ENCODE peak calls at places on chromosomes 5 and 9, in four cellular contexts. K, J, F and Y are unnamed samples.
A peak's percentile ranks its signal among the peaks of the same experiment; 100 is the strongest.

GRCh38 chr9:136853596-136854112 is 1.5 kb downstream of the MAMDC4 start:
- DNase-seq in K (no peak), F (peak; percentile 54), J (no peak), Y (no peak)

GRCh38 chr9:110189001-110189400 is 19.0 kb downstream of the C9orf152 start:
- DNase-seq in F (no peak), K (no peak), J (no peak), Y (no peak)

GRCh38 chr9:133888048-133888778 is 103.9 kb downstream of the VAV2 start:
- DNase-seq in F (no peak), K (no peak), J (no peak), Y (no peak)

GRCh38 chr5:155144956-155145355 is 131.4 kb downstream of the KIF4B start:
- DNase-seq in K (no peak), J (no peak), F (no peak), Y (no peak)

GRCh38 chr5:40383719-40384651 is 295.7 kb upstream of the PTGER4 start:
- DNase-seq in F (no peak), K (no peak), J (peak; percentile 80), Y (no peak)

GRCh38 chr5:137629646-137630045 is 106.2 kb downstream of the KLHL3 start:
- DNase-seq in F (no peak), J (no peak), K (peak; percentile 42), Y (no peak)

GRCh38 chr9:14175778-14176177 is 138.2 kb downstream of the NFIB start:
- DNase-seq in F (no peak), K (no peak), J (no peak), Y (no peak)

GRCh38 chr9:95985656-95986055 is 110.2 kb downstream of the ERCC6L2 start:
- DNase-seq in J (no peak), F (no peak), K (no peak), Y (no peak)

GRCh38 chr5:131382407-131383395 is 118.8 kb downstream of the CDC42SE2 start:
- DNase-seq in K (peak; percentile 44), J (no peak), F (no peak), Y (no peak)

GRCh38 chr9:79569814-79570448 is 1.8 kb upstream of the TLE4 start:
- DNase-seq in J (no peak), K (no peak), F (no peak), Y (no peak)

GRCh38 chr5:103424008-103424407 is 138.6 kb downstream of the NUDT12 start:
- DNase-seq in F (no peak), K (peak; percentile 41), J (peak; percentile 56), Y (no peak)

GRCh38 chr5:79456890-79457583 is 56.9 kb downstream of the HOMER1 start:
- DNase-seq in J (no peak), K (no peak), F (no peak), Y (no peak)

GRCh38 chr5:92380069-92380770 is 997.1 kb upstream of the ARRDC3 start:
- DNase-seq in F (no peak), J (no peak), K (peak; percentile 26), Y (no peak)

GRCh38 chr9:100554935-100555401 is 22.9 kb upstream of the CAVIN4 start:
- DNase-seq in J (no peak), K (peak; percentile 59), F (no peak), Y (no peak)

GRCh38 chr5:76724871-76725270 is 8.9 kb downstream of the F2R start:
- DNase-seq in J (peak; percentile 80), K (peak; percentile 68), F (no peak), Y (no peak)

GRCh38 chr5:38538161-38538560 is 18.3 kb downstream of the LIFR start:
- DNase-seq in F (no peak), J (peak; percentile 70), K (no peak), Y (no peak)

GRCh38 chr9:14251146-14252071 is 62.5 kb downstream of the NFIB start:
- DNase-seq in K (peak; percentile 87), F (peak; percentile 92), J (peak; percentile 88), Y (peak; percentile 41)

GRCh38 chr9:36213989-36214388 is 23.3 kb downstream of the CLTA start:
- DNase-seq in K (no peak), J (no peak), F (no peak), Y (no peak)

GRCh38 chr5:96714450-96714849 is 52.3 kb downstream of the CAST start:
- DNase-seq in F (no peak), K (no peak), J (no peak), Y (no peak)

GRCh38 chr5:167011196-167011595 is 1280.2 kb upstream of the WWC1 start:
- DNase-seq in J (no peak), K (no peak), F (no peak), Y (no peak)

GRCh38 chr5:134554319-134555222 is 29.1 kb downstream of the JADE2 start:
- DNase-seq in F (peak; percentile 75), J (no peak), K (peak; percentile 64), Y (no peak)

GRCh38 chr5:56705217-56705616 is 110.1 kb upstream of the MAP3K1 start:
- DNase-seq in K (no peak), J (no peak), F (no peak), Y (no peak)

GRCh38 chr5:143314664-143315063 is 88.8 kb downstream of the NR3C1 start:
- DNase-seq in F (no peak), J (no peak), K (peak; percentile 84), Y (no peak)

GRCh38 chr9:115456515-115456914 is 338.6 kb upstream of the TNC start:
- DNase-seq in J (no peak), K (no peak), F (no peak), Y (no peak)

GRCh38 chr5:96844476-96844990 is 31.8 kb upstream of the ERAP2 start:
- DNase-seq in J (no peak), K (peak; percentile 28), F (no peak), Y (no peak)

GRCh38 chr9:120876842-120877240 is at the start of gene PHF19:
- DNase-seq in K (peak; percentile 39), J (no peak), F (peak; percentile 70), Y (no peak)

GRCh38 chr5:169374761-169375160 is 73.8 kb upstream of the SLIT3 start:
- DNase-seq in K (no peak), F (no peak), J (no peak), Y (no peak)

GRCh38 chr5:72476265-72476664 is 30.9 kb downstream of the ZNF366 start:
- DNase-seq in K (no peak), J (no peak), F (no peak), Y (no peak)

GRCh38 chr5:135843571-135844337 is 9.3 kb downstream of the SLC25A48 start:
- DNase-seq in F (no peak), J (no peak), K (no peak), Y (no peak)

GRCh38 chr9:72292874-72293607 is 72.0 kb downstream of the ZFAND5 start:
- DNase-seq in J (no peak), K (peak; percentile 73), F (no peak), Y (no peak)

GRCh38 chr9:132673355-132673754 is 3.1 kb downstream of the GTF3C4 start:
- DNase-seq in K (peak; percentile 41), J (no peak), F (no peak), Y (no peak)

GRCh38 chr5:81052325-81052724 is 92.2 kb downstream of the RASGRF2 start:
- DNase-seq in K (no peak), F (no peak), J (no peak), Y (no peak)
- TF ChIP-seq CTCF in K (no peak), F (no peak), J (no peak), Y (no peak)

DNA sequence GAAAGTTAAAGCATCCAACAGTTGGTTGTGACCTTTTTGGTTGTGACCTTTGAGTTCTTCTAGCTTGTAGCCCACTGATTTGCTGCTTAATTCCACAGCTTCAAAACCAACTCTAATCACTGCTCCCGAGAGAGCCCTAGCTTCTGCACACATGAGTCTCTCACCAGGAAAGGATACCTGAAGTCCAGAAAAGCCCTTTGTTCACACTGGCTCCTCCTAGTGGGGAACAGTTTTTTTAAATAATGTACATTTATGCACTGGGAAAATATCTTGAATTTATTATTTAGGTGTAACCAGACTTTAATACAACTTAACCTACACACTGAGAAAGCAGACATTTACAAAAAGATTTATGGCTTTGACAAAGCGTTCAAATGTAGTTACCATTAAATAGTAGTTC is 120.2 kb upstream of the CCDC152 start:
- DNase-seq in F (no peak), K (no peak), J (no peak), Y (no peak)
- TF ChIP-seq CTCF in F (no peak), K (peak; percentile 37), J (peak; percentile 58), Y (no peak)

GRCh38 chr9:105539452-105539851 is 18.5 kb upstream of the FKTN start:
- DNase-seq in K (no peak), F (no peak), J (no peak), Y (no peak)
- TF ChIP-seq CTCF in K (no peak), F (no peak), J (no peak), Y (no peak)

GRCh38 chr5:90709323-90710148 is 150.9 kb downstream of the ADGRV1 start:
- DNase-seq in K (peak; percentile 54), F (no peak), J (no peak), Y (no peak)
- TF ChIP-seq CTCF in K (peak; percentile 88), F (peak; percentile 59), J (peak; percentile 95), Y (no peak)

GRCh38 chr5:141680178-141680577 is 1.9 kb downstream of the ARAP3 start:
- DNase-seq in J (no peak), F (no peak), K (no peak), Y (no peak)

GRCh38 chr5:141681295-141681694 is 735 bp downstream of the ARAP3 start:
- DNase-seq in F (no peak), J (no peak), K (no peak), Y (no peak)

GRCh38 chr5:141680751-141681201 is 1.3 kb downstream of the ARAP3 start:
- DNase-seq in F (no peak), K (no peak), J (no peak), Y (no peak)

GRCh38 chr5:141674747-141675146 is 7.3 kb downstream of the ARAP3 start:
- DNase-seq in K (no peak), F (no peak), J (no peak), Y (no peak)

GRCh38 chr5:141677415-141677814 is 4.6 kb downstream of the ARAP3 start:
- DNase-seq in K (no peak), J (no peak), F (no peak), Y (no peak)
- TF ChIP-seq CTCF in K (peak; percentile 44), J (peak; percentile 35), F (no peak), Y (no peak)

GRCh38 chr5:10690460-10690859 is 70.6 kb downstream of the DAP start:
- DNase-seq in K (peak; percentile 48), F (no peak), J (no peak), Y (no peak)

GRCh38 chr5:10688651-10689171 is 72.3 kb downstream of the DAP start:
- DNase-seq in K (no peak), J (no peak), F (no peak), Y (no peak)

GRCh38 chr5:10686890-10687289 is 74.1 kb downstream of the DAP start:
- DNase-seq in K (no peak), F (no peak), J (no peak), Y (no peak)

GRCh38 chr5:10691826-10692785 is 68.9 kb downstream of the DAP start:
- DNase-seq in K (peak; percentile 61), J (no peak), F (no peak), Y (no peak)

GRCh38 chr5:10689391-10690081 is 71.5 kb downstream of the DAP start:
- DNase-seq in J (no peak), F (no peak), K (no peak), Y (no peak)
- TF ChIP-seq CTCF in J (peak; percentile 58), F (peak; percentile 16), K (peak; percentile 31), Y (no peak)

GRCh38 chr5:124612023-124612422 is 134.4 kb downstream of the ZNF608 start:
- DNase-seq in J (no peak), F (no peak), K (no peak), Y (no peak)
- TF ChIP-seq CTCF in J (no peak), F (no peak), K (no peak), Y (no peak)